ENCODE peak calls at places on chromosomes 11 and 22, in six cellular contexts. V, J, I, Z, O and Q are unnamed samples.
A peak's percentile ranks its signal among the peaks of the same experiment; 100 is the strongest.

GRCh38 chr11:97111559-97111958 is 721.7 kb downstream of the JRKL start:
- DNase-seq in J (no peak), Z (no peak), V (no peak), O (no peak), I (no peak), Q (no peak)

GRCh38 chr22:49826603-49827306 is 918 bp downstream of the BRD1 start:
- DNase-seq in O (no peak), J (no peak), I (peak; percentile 32), V (peak; percentile 47), Z (no peak), Q (peak; percentile 25)

GRCh38 chr11:121451982-121452608 is at the start of gene SORL1:
- DNase-seq in Z (peak; percentile 44), J (peak; percentile 78), V (peak; percentile 67), I (peak; percentile 55), O (peak; percentile 84), Q (peak; percentile 89)

GRCh38 chr11:71093783-71094182 is 158.6 kb downstream of the SHANK2 start:
- DNase-seq in V (no peak), J (no peak), O (no peak), Z (no peak), I (no peak), Q (no peak)

GRCh38 chr11:117878314-117878938 is 2.0 kb upstream of the FXYD6 start:
- DNase-seq in V (peak; percentile 22), O (no peak), I (no peak), Z (no peak), J (no peak), Q (no peak)

GRCh38 chr11:86459682-86460460 is 85.2 kb downstream of the CCDC81 start:
- DNase-seq in O (peak; percentile 45), I (peak; percentile 95), J (no peak), Z (peak; percentile 29), V (peak; percentile 51), Q (peak; percentile 90)

GRCh38 chr11:108009497-108010360 is 1.0 kb downstream of the CUL5 start:
- DNase-seq in I (no peak), V (peak; percentile 41), J (no peak), O (no peak), Z (no peak), Q (peak; percentile 56)

GRCh38 chr11:133403900-133404299 is 128.4 kb downstream of the OPCML start:
- DNase-seq in O (peak; percentile 48), I (no peak), J (no peak), V (no peak), Z (no peak), Q (peak; percentile 62)

GRCh38 chr11:123561046-123561781 is 93.2 kb downstream of the SCN3B start:
- DNase-seq in O (peak; percentile 70), Z (no peak), I (peak; percentile 56), V (no peak), J (no peak), Q (peak; percentile 78)

DNA sequence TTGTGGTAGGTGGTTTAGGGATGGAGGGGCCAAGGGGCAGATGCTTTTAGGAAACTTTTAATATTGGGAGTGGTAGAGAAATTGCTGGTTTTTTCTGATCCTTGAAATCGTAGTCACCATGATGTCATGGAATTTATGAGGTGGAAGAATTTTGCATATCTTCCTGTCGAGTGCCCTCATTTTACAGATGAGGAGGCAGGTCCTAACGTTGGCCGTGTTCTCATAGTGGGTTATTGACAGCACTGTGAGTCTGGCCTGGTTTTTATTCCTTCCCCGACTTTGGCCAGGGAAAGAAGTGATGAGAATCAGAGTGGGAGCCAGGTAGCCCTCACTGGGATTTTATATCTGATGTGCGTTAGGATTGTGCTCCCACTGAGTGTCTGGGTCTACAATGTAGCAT is 8.8 kb upstream of the PACS1 start:
- DNase-seq in J (no peak), O (no peak), V (no peak), Z (no peak), I (no peak), Q (no peak)
- H2BK15ac ChIP-seq in J (no peak overlapping the region), O (no peak overlapping the region), V (no peak overlapping the region), Z (no peak overlapping the region), I (no peak overlapping the region), Q (no peak overlapping the region)

DNA sequence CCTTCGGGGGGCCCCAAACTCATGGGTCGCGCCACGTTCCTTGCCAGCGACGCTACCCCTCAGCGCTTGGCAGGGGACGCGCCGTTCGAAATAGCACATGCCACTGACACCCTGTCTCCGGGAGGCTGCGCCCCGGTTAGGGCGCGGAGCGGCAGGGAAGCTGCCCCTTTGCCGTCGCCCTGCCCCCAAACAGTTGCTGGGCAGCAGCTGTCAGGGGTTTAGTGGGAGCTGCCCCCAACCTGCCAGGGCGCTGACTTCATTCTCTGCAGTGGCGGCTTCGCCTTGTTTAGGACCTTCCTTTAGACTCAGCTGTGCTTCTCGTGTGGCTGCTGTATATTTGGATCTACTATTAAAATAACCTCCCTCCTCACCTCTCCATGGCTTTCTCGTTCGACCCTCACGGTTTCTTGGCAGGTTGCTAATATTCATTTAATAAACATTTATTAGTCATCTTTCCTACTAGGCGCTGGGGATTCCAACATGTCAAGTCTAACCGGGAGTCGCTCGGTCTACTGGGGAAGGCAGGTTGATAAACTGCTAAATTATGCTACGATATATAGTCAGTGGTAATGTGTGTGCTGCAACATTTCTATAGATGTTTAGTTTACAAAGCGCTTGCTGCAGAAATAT is 777 bp downstream of the TMEM109 start:
- DNase-seq in V (peak; percentile 58), O (peak; percentile 35), J (no peak), I (peak; percentile 34), Z (no peak), Q (peak; percentile 35)
- H2BK15ac ChIP-seq in V (peak overlapping the region; percentile 9), O (no peak overlapping the region), J (no peak overlapping the region), I (no peak overlapping the region), Z (no peak overlapping the region), Q (no peak overlapping the region)

GRCh38 chr22:37343863-37344734 is 61.8 kb downstream of the CYTH4 start:
- DNase-seq in Z (no peak), O (no peak), I (no peak), V (no peak), J (no peak), Q (no peak)
- H2BK15ac ChIP-seq in Z (peak overlapping the region; percentile 83), O (no peak overlapping the region), I (peak overlapping the region; percentile 21), V (peak overlapping the region; percentile 29), J (peak overlapping the region; percentile 74), Q (no peak overlapping the region)

DNA sequence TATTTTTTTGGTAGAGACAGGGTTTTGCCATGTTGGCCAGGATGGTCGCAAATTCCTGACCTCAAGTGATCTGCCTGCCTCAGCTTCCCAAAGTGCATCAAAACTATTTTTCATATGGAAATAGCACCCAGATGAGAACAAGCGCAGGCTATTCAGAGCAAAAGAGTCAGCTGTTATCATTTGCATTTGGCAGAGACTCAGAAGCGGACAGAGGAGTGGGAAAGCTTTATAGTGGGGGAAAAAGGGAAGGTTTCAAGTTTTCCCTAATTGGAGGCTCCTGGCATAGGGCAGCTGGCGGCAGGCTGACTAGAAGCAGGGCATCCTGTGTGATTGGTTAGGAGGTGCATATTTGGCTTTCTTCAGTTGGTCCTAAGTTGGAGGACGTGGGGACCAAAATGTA is 20.2 kb downstream of the ATG13 start:
- DNase-seq in I (no peak), V (no peak), O (no peak), Z (no peak), J (no peak), Q (no peak)
- H2BK15ac ChIP-seq in I (no peak overlapping the region), V (no peak overlapping the region), O (no peak overlapping the region), Z (no peak overlapping the region), J (no peak overlapping the region), Q (no peak overlapping the region)

GRCh38 chr22:39471421-39472141 is 14.8 kb downstream of the MGAT3 start:
- DNase-seq in J (no peak), Z (no peak), V (peak; percentile 76), I (peak; percentile 51), O (no peak), Q (peak; percentile 80)
- H2BK15ac ChIP-seq in J (peak overlapping the region; percentile 6), Z (no peak overlapping the region), V (peak overlapping the region; percentile 41), I (peak overlapping the region; percentile 69), O (no peak overlapping the region), Q (no peak overlapping the region)